ENCODE peak calls at places on chromosome 10, in four cellular contexts. R, T, A and L are unnamed samples.

GRCh38 chr10:15027741-15028140 is 16.0 kb upstream of the OLAH start:
- DNase-seq in A (no peak), R (no peak), T (no peak), L (no peak)

GRCh38 chr10:61842755-61843497 is 58.6 kb upstream of the ARID5B start:
- DNase-seq in A (no peak), R (no peak), T (no peak), L (no peak)

GRCh38 chr10:122531261-122531660 is 29.3 kb upstream of the DMBT1 start:
- DNase-seq in T (no peak), R (no peak), A (no peak), L (no peak)

GRCh38 chr10:5534051-5534821 is 9.5 kb downstream of the CALML3 start:
- DNase-seq in T (no peak), A (no peak), R (peak), L (no peak)

GRCh38 chr10:18185621-18186020 is 45.4 kb downstream of the CACNB2 start:
- DNase-seq in R (no peak), A (no peak), T (no peak), L (no peak)

GRCh38 chr10:27413831-27414348 is 90.2 kb upstream of the RAB18 start:
- DNase-seq in T (no peak), A (no peak), R (no peak), L (no peak)

GRCh38 chr10:121216721-121217181 is 365.6 kb downstream of the WDR11 start:
- DNase-seq in A (no peak), T (no peak), R (no peak), L (no peak)

GRCh38 chr10:32332299-32332750 is 14.6 kb downstream of the EPC1 start:
- DNase-seq in T (no peak), R (no peak), A (peak), L (no peak)

GRCh38 chr10:10872035-10872673 is 145.5 kb upstream of the CELF2 start:
- DNase-seq in R (no peak), T (no peak), A (no peak), L (no peak)

GRCh38 chr10:75180592-75180991 is 30.0 kb upstream of the VDAC2 start:
- DNase-seq in A (no peak), R (no peak), T (no peak), L (no peak)

GRCh38 chr10:7354330-7355047 is 56.3 kb downstream of the SFMBT2 start:
- DNase-seq in R (no peak), T (no peak), A (no peak), L (peak)

GRCh38 chr10:3805227-3805790 is 20.3 kb upstream of the KLF6 start:
- DNase-seq in A (peak), T (no peak), R (no peak), L (no peak)

GRCh38 chr10:8057636-8058273 is 3.3 kb downstream of the GATA3 start:
- DNase-seq in R (no peak), A (no peak), T (no peak), L (no peak)

GRCh38 chr10:50582766-50583762 is 40.7 kb downstream of the SGMS1 start:
- DNase-seq in T (no peak), R (no peak), A (no peak), L (peak)
- TF ChIP-seq HDAC6 in T (no peak), R (no peak), A (no peak), L (no peak)

GRCh38 chr10:63375458-63375857 is 90.3 kb downstream of the JMJD1C start:
- DNase-seq in A (no peak), R (no peak), T (no peak), L (no peak)
- TF ChIP-seq GABPA in A (no peak), R (no peak), T (no peak), L (no peak)

GRCh38 chr10:107548301-107548700 is 383.8 kb upstream of the SORCS1 start:
- DNase-seq in A (no peak), R (no peak), T (no peak), L (no peak)
- TF ChIP-seq HDAC6 in A (no peak), R (no peak), T (no peak), L (no peak)

DNA sequence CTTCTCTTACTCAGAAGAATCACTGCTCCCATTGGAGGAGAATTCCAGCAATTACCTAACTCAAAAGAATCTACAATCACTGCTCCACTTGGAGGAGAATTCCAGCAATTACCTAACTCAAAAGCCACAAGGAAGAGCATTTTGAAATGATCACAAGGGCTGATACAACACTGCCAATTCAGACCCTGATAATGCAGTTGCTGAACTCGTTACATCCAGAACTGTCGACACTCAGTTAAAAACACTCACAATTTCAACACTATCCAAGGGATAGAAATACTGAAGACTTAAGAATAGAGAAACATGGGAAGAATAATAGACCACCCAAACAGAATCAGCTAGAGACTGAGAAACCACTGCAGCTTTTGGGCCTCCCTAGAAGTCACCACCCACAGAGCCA is 27.8 kb downstream of the AFAP1L2 start:
- DNase-seq in R (no peak), T (no peak), A (no peak), L (no peak)
- TF ChIP-seq GABPA in R (no peak), T (no peak), A (no peak), L (no peak)

DNA sequence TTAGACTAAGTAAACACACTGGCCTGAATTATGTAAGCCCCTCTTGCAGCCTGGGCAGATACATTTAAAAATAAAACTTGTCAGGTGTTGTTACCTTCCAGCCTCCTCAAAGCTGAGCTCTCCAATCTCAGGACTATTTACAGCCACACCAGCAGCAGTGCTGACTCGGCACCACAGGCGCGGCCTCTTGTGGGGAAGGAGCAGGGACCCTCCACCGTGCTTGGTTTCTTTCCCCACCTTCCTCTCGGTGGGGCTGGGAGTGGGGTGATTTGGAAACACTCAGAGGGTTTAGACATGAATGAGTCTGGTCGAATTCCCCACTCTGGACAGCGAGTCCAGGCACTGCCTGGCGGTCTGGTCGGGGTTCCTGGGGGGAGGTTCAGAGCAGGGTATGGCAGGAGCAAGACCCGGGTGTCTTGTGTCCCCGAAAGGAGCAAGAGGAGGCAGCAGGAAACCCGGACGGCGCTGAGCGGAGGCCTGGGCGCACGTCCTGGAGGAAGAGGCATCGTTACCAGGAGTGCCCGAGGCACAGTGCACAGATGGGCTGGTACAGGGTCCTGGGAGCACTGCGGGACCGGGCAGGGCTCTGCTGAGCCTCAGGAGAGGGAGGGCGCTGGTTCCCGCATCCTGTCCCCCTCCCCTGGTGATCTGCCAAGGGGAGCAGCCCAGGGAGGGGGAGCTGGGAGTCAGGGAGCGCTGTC is 29.2 kb upstream of the CFAP46 start:
- DNase-seq in T (no peak), A (no peak), R (no peak), L (no peak)
- TF ChIP-seq HDAC6 in T (no peak), A (no peak), R (no peak), L (no peak)

GRCh38 chr10:45518741-45519140 is 144.7 kb downstream of the ALOX5 start:
- DNase-seq in A (no peak), R (no peak), T (no peak), L (no peak)

GRCh38 chr10:45515630-45516029 is 141.6 kb downstream of the ALOX5 start:
- DNase-seq in R (peak), T (no peak), A (no peak), L (no peak)

GRCh38 chr10:45509491-45509890 is 135.5 kb downstream of the ALOX5 start:
- DNase-seq in T (no peak), R (no peak), A (no peak), L (no peak)

GRCh38 chr10:45513586-45513985 is 139.6 kb downstream of the ALOX5 start:
- DNase-seq in A (no peak), R (peak), T (no peak), L (no peak)

DNA sequence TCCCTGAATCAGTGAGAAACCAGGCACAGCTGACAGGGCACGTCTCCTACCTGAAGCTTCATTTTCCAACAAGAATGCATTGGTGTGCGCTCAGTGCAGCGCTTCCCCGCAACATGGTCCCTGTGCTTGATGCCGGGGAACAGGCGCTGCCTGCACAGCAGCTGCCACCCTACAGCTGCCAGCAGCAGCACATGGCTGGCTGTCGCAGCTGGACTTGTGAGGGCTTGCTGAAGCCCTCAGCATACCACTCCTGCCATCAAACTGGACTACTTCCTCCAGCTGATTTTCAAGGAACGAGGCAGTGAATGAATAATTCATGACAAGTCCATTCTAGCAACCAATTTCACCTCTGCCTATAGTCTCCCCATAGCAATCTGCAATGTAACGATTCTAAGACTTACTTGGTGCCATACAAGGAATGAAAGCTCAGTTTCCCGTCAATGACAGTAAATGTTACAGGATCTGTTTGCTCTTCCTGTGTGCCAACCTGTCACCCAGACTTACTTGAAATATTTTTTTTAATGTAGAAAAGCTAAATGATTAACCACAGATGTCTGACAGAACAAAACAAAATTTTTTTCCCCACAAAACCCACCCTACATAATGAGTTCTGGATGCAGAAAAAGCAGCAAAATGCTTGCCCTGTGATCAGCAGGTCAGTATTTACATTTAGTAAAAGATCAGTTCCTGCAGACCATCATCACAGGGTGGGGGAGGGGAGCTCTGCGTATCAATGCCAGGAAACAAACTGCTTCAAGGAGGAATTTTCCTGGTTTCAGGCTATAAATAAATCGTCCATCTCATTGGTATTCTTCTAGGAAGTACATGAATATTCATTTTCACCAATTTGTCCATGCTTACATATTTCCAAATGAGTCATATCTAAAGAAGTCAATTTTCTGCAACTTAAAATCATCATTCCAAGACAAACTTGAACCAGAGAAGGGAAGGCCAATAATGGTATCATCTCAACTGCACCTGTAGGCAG is 140.6 kb downstream of the ALOX5 start:
- DNase-seq in R (peak), T (no peak), A (no peak), L (no peak)
- TF ChIP-seq GABPA in R (no peak), T (no peak), A (no peak), L (no peak)

DNA sequence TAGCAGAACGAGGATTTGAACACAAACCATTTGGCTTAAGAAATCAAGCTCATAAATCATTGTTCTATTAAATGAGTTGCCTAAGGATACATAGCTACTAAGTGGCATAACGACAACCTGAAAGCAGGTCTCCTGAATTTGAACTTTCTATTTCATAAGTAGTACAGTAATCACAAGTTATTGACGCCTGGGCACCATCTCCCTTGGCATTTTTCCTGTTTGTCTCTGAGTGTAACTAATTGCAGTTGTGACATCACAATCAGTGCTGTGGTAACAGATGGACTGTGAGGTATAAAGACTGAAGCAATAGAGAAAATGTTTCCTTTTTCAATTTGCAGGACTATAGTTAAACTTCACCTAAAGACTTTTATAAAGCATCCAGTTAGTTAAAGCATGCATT is 6.4 kb upstream of the CSTF2T start:
- DNase-seq in R (no peak), T (no peak), A (no peak), L (no peak)
- TF ChIP-seq HDAC6 in R (no peak), T (no peak), A (no peak), L (no peak)

DNA sequence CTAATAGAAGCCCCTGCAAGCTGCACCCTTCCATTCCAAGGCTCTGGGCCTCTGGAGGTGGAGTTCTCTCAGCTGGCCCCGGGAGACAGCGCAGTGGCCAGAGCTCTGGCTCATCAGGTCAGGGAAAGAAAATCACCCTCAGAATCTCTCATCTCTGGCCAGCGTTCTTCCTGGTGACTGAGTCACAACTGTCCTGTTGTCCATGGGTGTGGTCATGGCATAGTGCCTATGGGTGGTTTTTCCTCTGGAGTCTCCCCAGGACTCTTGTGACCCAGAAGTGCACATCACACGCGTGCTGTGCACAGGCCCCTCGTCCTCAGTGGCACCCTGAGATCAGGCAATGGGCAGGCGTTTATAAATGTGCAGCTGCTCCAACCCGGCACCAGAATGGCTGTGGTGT is 27.4 kb upstream of the FXYD4 start:
- DNase-seq in R (no peak), A (no peak), T (no peak), L (no peak)
- TF ChIP-seq GABPA in R (no peak), A (no peak), T (no peak), L (no peak)

GRCh38 chr10:129601737-129602136 is 134.7 kb downstream of the MGMT start:
- DNase-seq in A (peak), T (no peak), R (no peak), L (no peak)
- TF ChIP-seq HDAC6 in A (no peak), T (no peak), R (no peak), L (no peak)